ENCODE peak calls at places on chromosome 11, in eight cellular contexts. G is tibial nerve; K is right atrium auricular region; Y is left ventricle myocardium inferior; E is left lung; O is mucosa of descending colon; I is CD8-positive, alpha-beta memory T cell; L is CD4-positive, alpha-beta memory T cell. T is an unnamed sample.

GRCh38 chr11:129960216-129961214 is 42.1 kb downstream of the PRDM10 start:
- DNase-seq in G (no peak), K (no peak), Y (no peak), E (no peak), O (no peak), I (no peak), L (no peak), T (no peak)

GRCh38 chr11:398826-399225 is 4.8 kb downstream of the PKP3 start:
- DNase-seq in G (no peak), K (no peak), Y (no peak), E (no peak), O (no peak), I (no peak), L (no peak), T (no peak)

GRCh38 chr11:28615542-28615941 is 507.4 kb downstream of the METTL15 start:
- DNase-seq in G (no peak), K (no peak), Y (no peak), E (no peak), O (no peak), I (no peak), L (no peak), T (no peak)

GRCh38 chr11:66920978-66921784 is 37.0 kb downstream of the PC start:
- DNase-seq in G (no peak), K (no peak), Y (no peak), E (no peak), O (no peak), I (no peak), L (no peak), T (no peak)

GRCh38 chr11:119934267-119934666 is 203.6 kb downstream of the TRIM29 start:
- DNase-seq in G (no peak), K (no peak), Y (no peak), E (no peak), O (no peak), I (no peak), L (no peak), T (no peak)

GRCh38 chr11:117410861-117411725 is 83.4 kb downstream of the CEP164 start:
- DNase-seq in G (no peak), K (no peak), Y (no peak), E (no peak), O (no peak), I (no peak), L (no peak), T (no peak)

GRCh38 chr11:65911682-65912568 is 6.9 kb downstream of the C11orf68 start:
- DNase-seq in G (peak; percentile 44), K (no peak), Y (peak; percentile 48), E (no peak), O (peak; percentile 41), I (no peak), L (no peak), T (no peak)

GRCh38 chr11:46845440-46845739 is 690 bp downstream of the CKAP5 start:
- DNase-seq in G (no peak), K (no peak), Y (no peak), E (no peak), O (no peak), I (no peak), L (no peak), T (no peak)

GRCh38 chr11:122823564-122823963 is 14.7 kb upstream of the CRTAM start:
- DNase-seq in G (no peak), K (no peak), Y (no peak), E (no peak), O (no peak), I (no peak), L (no peak), T (no peak)
- H3K9me3 ChIP-seq in G (no peaks in the 10 kb centered on the region), K (peaks cover 10% of the 10 kb centered on the region), Y (peaks cover 22% of the 10 kb centered on the region), E (peaks cover 3% of the 10 kb centered on the region), O (peaks cover 6% of the 10 kb centered on the region), I (peaks cover 6% of the 10 kb centered on the region), L (no peaks in the 10 kb centered on the region), T (no peaks in the 10 kb centered on the region)

DNA sequence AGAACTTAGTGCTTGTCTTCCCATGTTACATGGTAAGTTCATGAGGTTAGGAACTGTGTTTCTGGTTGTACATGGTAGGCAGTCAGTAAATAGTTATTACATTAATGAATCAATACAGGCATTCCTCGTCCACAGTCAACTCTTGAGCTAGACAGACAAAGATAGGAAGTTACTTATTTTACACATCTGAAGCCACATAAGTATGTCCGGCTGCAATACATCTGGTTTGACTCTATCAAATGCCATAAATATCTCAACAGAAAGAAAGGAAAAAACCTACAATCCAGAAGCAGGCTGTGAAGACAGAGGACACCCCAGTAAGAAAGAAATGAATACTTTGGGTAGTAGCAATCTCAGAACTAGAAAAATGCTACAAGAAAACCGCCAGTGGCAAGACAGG is 86.4 kb downstream of the MAML2 start:
- DNase-seq in G (no peak), K (no peak), Y (no peak), E (no peak), O (no peak), I (no peak), L (no peak), T (no peak)
- H3K4me1 ChIP-seq in G (peaks cover 45% of the 10 kb centered on the region), K (peaks cover 62% of the 10 kb centered on the region), Y (peaks cover 69% of the 10 kb centered on the region), E (peaks cover 79% of the 10 kb centered on the region), O (peaks cover 48% of the 10 kb centered on the region), I (peaks cover 94% of the 10 kb centered on the region), L (peaks cover 92% of the 10 kb centered on the region), T (no peaks in the 10 kb centered on the region)

GRCh38 chr11:2643746-2644145 is 56.0 kb downstream of the KCNQ1OT1 start:
- DNase-seq in G (no peak), K (no peak), Y (no peak), E (no peak), O (no peak), I (no peak), L (no peak), T (no peak)
- H3K9me3 ChIP-seq in G (peaks cover 6% of the 10 kb centered on the region), K (peaks cover 85% of the 10 kb centered on the region), Y (peaks cover 99% of the 10 kb centered on the region), E (peaks cover 98% of the 10 kb centered on the region), O (peaks cover 77% of the 10 kb centered on the region), I (peaks cover 16% of the 10 kb centered on the region), L (peaks cover 27% of the 10 kb centered on the region), T (peaks cover 13% of the 10 kb centered on the region)

GRCh38 chr11:76768091-76769047 is 14.8 kb upstream of the TSKU start:
- DNase-seq in G (no peak), K (peak; percentile 75), Y (peak; percentile 59), E (no peak), O (peak; percentile 62), I (no peak), L (peak; percentile 21), T (no peak)

GRCh38 chr11:76764941-76765340 is 18.2 kb upstream of the TSKU start:
- DNase-seq in G (no peak), K (no peak), Y (no peak), E (no peak), O (no peak), I (no peak), L (no peak), T (no peak)

GRCh38 chr11:76765863-76766350 is 17.2 kb upstream of the TSKU start:
- DNase-seq in G (no peak), K (no peak), Y (no peak), E (no peak), O (no peak), I (no peak), L (no peak), T (no peak)

GRCh38 chr11:76767659-76768058 is 15.5 kb upstream of the TSKU start:
- DNase-seq in G (no peak), K (no peak), Y (no peak), E (no peak), O (no peak), I (no peak), L (no peak), T (no peak)

DNA sequence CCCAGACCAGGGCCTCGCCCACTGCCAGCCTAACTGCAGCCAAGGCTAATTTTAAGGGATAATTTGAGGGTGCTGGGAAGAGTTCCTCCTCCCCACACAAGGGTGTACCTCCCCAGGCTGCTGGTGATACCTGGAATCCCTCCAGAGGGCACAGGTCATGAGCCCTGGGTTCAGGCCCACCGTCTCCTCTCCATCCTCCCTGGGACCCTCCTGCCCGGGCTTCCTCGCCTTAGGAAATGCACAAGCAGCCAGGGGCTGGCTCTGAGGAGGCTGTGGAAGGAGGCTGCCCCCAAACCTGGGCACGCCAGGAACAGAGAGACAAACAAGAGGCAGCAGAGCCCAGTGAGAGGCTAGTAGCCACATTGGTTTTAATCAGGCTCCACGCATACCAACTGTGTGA is 16.6 kb upstream of the TSKU start:
- DNase-seq in G (no peak), K (no peak), Y (no peak), E (no peak), O (no peak), I (no peak), L (no peak), T (no peak)
- H3K4me1 ChIP-seq in G (peaks cover 24% of the 10 kb centered on the region), K (peaks cover 74% of the 10 kb centered on the region), Y (peaks cover 85% of the 10 kb centered on the region), E (peaks cover 54% of the 10 kb centered on the region), O (peaks cover 49% of the 10 kb centered on the region), I (peaks cover 14% of the 10 kb centered on the region), L (peaks cover 28% of the 10 kb centered on the region), T (peaks cover 5% of the 10 kb centered on the region)

GRCh38 chr11:50078001-50078400 is 45.3 kb downstream of the OR4C45 start:
- DNase-seq in G (no peak), K (no peak), Y (no peak), E (no peak), O (no peak), I (no peak), L (no peak), T (no peak)

GRCh38 chr11:50080256-50080655 is 47.6 kb downstream of the OR4C45 start:
- DNase-seq in G (no peak), K (no peak), Y (no peak), E (no peak), O (no peak), I (no peak), L (no peak), T (no peak)

GRCh38 chr11:50074161-50074560 is 41.5 kb downstream of the OR4C45 start:
- DNase-seq in G (no peak), K (no peak), Y (no peak), E (no peak), O (no peak), I (no peak), L (no peak), T (no peak)

GRCh38 chr11:50075856-50076255 is 43.2 kb downstream of the OR4C45 start:
- DNase-seq in G (no peak), K (no peak), Y (no peak), E (no peak), O (no peak), I (no peak), L (no peak), T (no peak)

GRCh38 chr11:50077526-50077925 is 44.9 kb downstream of the OR4C45 start:
- DNase-seq in G (no peak), K (no peak), Y (no peak), E (no peak), O (no peak), I (no peak), L (no peak), T (no peak)
- H3K9me3 ChIP-seq in G (no peaks in the 10 kb centered on the region), K (no peaks in the 10 kb centered on the region), Y (peaks cover 32% of the 10 kb centered on the region), E (peaks cover 64% of the 10 kb centered on the region), O (peaks cover 57% of the 10 kb centered on the region), I (no peaks in the 10 kb centered on the region), L (no peaks in the 10 kb centered on the region), T (peaks cover 34% of the 10 kb centered on the region)

DNA sequence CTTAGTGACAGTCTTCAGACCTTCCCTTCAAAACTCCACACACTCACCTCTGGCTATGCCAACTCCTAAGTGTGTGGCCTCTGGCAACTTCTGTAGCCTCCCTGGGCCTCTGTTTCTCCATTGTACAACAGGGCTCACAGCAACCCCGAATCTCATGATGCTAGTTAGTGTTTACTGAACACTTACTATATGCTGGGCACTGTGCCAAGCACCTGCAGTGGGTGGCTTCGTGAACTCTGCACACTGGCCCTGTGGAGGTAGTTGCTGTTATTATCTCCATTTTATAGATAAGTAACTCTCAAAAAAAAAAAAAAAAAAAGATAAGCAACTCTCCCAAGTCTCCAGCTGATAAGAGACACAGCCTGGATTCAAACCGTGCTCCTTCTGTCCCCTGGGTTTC is 7.5 kb upstream of the TP53I11 start:
- DNase-seq in G (no peak), K (no peak), Y (no peak), E (no peak), O (peak; percentile 61), I (no peak), L (no peak), T (no peak)
- H3K4me1 ChIP-seq in G (peaks cover 5% of the 10 kb centered on the region), K (peaks cover 31% of the 10 kb centered on the region), Y (peaks cover 36% of the 10 kb centered on the region), E (peaks cover 43% of the 10 kb centered on the region), O (peaks cover 24% of the 10 kb centered on the region), I (no peaks in the 10 kb centered on the region), L (no peaks in the 10 kb centered on the region), T (peaks cover 19% of the 10 kb centered on the region)

GRCh38 chr11:95412074-95412473 is 181.1 kb upstream of the SESN3 start:
- DNase-seq in G (no peak), K (no peak), Y (no peak), E (no peak), O (no peak), I (no peak), L (no peak), T (no peak)
- H3K9me3 ChIP-seq in G (no peaks in the 10 kb centered on the region), K (no peaks in the 10 kb centered on the region), Y (no peaks in the 10 kb centered on the region), E (no peaks in the 10 kb centered on the region), O (no peaks in the 10 kb centered on the region), I (no peaks in the 10 kb centered on the region), L (no peaks in the 10 kb centered on the region), T (no peaks in the 10 kb centered on the region)